ENCODE peak calls at places on chromosomes 13 and 19, in ten cellular contexts. S is body of pancreas, K is astrocyte of the cerebellum, M is lung, D is coronary artery, R is H1, L is breast epithelium, I is mammary epithelial cell, W is psoas muscle, U is IMR-90. A is an unnamed sample.

GRCh38 chr19:610801-611505 is 21.3 kb downstream of the HCN2 start:
- DNase-seq in S (no peak), K (peak), M (no peak), D (no peak), R (no peak), L (no peak), I (no peak), W (peak), U (peak), A (no peak)

GRCh38 chr19:30314056-30314804 is 58.0 kb upstream of the ZNF536 start:
- DNase-seq in S (no peak), K (no peak), M (no peak), D (peak), R (no peak), L (no peak), I (no peak), W (no peak), U (no peak), A (no peak)

GRCh38 chr13:95924389-95924994 is 128.7 kb downstream of the UGGT2 start:
- DNase-seq in S (no peak), K (peak), M (no peak), D (no peak), R (no peak), L (no peak), I (peak), W (no peak), U (peak), A (peak)

GRCh38 chr13:101946411-101946810 is 455.4 kb downstream of the FGF14 start:
- DNase-seq in S (no peak), K (no peak), M (no peak), D (no peak), R (no peak), L (no peak), I (no peak), W (no peak), U (no peak), A (no peak)

GRCh38 chr13:93151277-93151676 is 75.3 kb upstream of the GPC6 start:
- DNase-seq in S (no peak), K (peak), M (no peak), D (no peak), R (no peak), L (no peak), I (peak), W (no peak), U (peak), A (peak)

GRCh38 chr19:291561-292280 is 518 bp upstream of the PLPP2 start:
- DNase-seq in S (peak), K (no peak), M (no peak), D (no peak), R (no peak), L (no peak), I (no peak), W (peak), U (no peak), A (no peak)

GRCh38 chr19:54297759-54298305 is 15.1 kb downstream of the LILRA5 start:
- DNase-seq in S (no peak), K (no peak), M (no peak), D (no peak), R (no peak), L (no peak), I (no peak), W (no peak), U (no peak), A (no peak)

GRCh38 chr13:98228661-98229349 is 51.7 kb upstream of the RNF113B start:
- DNase-seq in S (no peak), K (no peak), M (no peak), D (no peak), R (no peak), L (no peak), I (no peak), W (no peak), U (peak), A (peak)

GRCh38 chr13:59126474-59126873 is 1037.3 kb downstream of the DIAPH3 start:
- DNase-seq in S (no peak), K (no peak), M (no peak), D (no peak), R (no peak), L (no peak), I (no peak), W (no peak), U (no peak), A (no peak)

GRCh38 chr19:55642153-55643002 is 1.1 kb upstream of the ZNF581 start:
- DNase-seq in S (no peak), K (no peak), M (no peak), D (no peak), R (no peak), L (no peak), I (no peak), W (no peak), U (no peak), A (no peak)

GRCh38 chr19:33535176-33535575 is 13.6 kb upstream of the PEPD start:
- DNase-seq in S (no peak), K (no peak), M (no peak), D (no peak), R (no peak), L (no peak), I (peak), W (no peak), U (peak), A (no peak)

GRCh38 chr13:99314640-99315176 is 7.5 kb upstream of the GPR183 start:
- DNase-seq in S (no peak), K (no peak), M (no peak), D (no peak), R (no peak), L (no peak), I (no peak), W (no peak), U (peak), A (no peak)

GRCh38 chr13:50678464-50679162 is 164.9 kb downstream of the DLEU7 start:
- DNase-seq in S (no peak), K (peak), M (no peak), D (no peak), R (no peak), L (no peak), I (peak), W (no peak), U (peak), A (peak)

GRCh38 chr13:81713201-81713600 is 1372.3 kb upstream of the SPRY2 start:
- DNase-seq in S (no peak), K (no peak), M (no peak), D (no peak), R (no peak), L (no peak), I (no peak), W (no peak), U (no peak), A (no peak)

GRCh38 chr13:54124700-54125099 is 1096.1 kb downstream of the OLFM4 start:
- DNase-seq in S (no peak), K (no peak), M (no peak), D (no peak), R (no peak), L (no peak), I (no peak), W (no peak), U (no peak), A (no peak)
- H3K4me3 ChIP-seq in S (no peak), K (no peak), M (no peak), D (no peak), R (no peak), L (no peak), I (no peak), W (no peak), U (no peak), A (no peak)

GRCh38 chr13:33405371-33405770 is 119.8 kb upstream of the STARD13 start:
- DNase-seq in S (no peak), K (no peak), M (no peak), D (no peak), R (no peak), L (no peak), I (no peak), W (no peak), U (no peak), A (no peak)
- TF ChIP-seq CTCF in S (no peak), K (no peak), M (no peak), D (no peak), R (no peak), L (no peak), I (no peak), W (no peak), U (no peak), A (no peak)

DNA sequence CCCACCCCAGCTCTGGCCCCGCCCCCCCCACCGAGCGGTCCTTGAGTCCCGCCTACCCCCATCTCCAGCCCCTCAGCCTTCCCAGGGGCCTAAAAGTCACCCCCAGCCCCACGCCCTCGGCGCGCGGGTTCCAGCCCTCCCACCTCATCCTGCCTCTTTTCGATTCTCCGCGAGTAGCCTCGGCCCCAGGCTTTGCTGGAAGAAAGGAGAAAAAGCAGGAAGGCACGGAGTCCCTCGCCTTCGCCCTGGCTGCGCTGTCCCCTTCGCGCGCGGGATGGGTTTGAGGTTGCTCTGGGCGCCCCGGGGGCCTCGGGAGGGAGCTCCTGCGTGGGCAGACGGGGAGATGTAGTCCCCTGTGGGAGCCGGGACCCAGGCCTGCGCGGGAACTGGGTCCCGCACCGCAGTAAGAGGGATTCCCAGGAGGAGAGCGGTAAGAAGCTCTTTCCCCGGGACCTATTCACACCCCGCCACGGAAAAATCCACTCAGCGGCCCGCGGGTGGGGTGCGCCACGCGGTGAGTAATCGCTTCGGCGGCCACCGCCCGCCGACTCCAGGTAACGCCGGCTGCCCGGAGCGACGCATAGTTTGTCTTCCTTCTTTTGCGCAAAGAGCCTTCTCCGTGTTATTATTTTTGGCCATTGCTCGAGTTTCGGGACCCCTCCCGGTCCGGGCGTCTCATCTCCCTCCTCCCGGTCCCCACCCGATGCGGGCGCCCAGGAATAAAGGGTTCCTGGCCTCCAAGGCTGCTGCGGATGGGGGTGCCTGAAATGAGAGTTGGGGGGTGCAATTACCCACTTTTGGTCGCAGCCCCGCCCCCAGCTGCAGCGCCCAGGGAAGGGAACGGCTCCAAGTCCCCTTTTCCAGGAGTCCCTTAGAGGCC is 863 bp upstream of the CRLF1 start:
- DNase-seq in S (no peak), K (no peak), M (no peak), D (no peak), R (no peak), L (no peak), I (no peak), W (peak), U (no peak), A (no peak)
- H3K4me3 ChIP-seq in S (no peak), K (no peak), M (no peak), D (peak), R (peak), L (peak), I (peak), W (peak), U (peak), A (no peak)

DNA sequence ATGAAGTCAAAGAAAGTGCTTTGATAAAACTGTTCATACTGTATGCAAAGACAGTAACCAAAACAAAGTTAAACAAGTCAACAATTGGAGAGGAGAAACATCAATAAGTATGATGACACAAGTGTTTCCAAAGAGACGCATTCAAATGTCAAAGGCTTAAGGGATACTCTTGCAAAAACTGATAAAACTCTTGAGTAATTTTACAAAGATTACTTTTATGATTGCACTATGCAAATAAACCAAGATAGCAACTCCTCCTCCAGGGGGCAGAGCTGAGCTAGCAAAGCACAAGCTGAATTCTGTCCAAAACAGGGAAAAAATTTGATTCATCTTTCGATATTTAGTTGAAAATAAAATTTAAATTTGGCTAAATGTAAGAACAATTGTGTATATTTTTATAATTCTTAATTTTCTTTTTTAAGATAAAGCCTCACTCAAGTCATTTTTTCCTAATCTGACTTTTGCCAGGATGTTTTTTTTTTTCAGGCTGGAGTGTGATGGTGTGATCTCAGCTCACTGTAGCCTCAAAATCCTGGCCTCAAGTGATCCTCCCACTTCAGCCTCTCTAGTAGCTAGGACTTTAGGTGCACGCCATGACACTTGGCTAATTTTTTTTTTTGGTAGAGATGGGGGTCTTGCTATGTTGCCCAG is 84.0 kb downstream of the MZT1 start:
- DNase-seq in S (peak), K (peak), M (peak), D (no peak), R (no peak), L (no peak), I (peak), W (no peak), U (peak), A (no peak)
- TF ChIP-seq CTCF in S (peak), K (peak), M (peak), D (no peak), R (no peak), L (peak), I (peak), W (peak), U (peak), A (peak)

GRCh38 chr19:12075538-12076139 is 11.1 kb downstream of the ZNF844 start:
- DNase-seq in S (no peak), K (no peak), M (no peak), D (no peak), R (no peak), L (no peak), I (no peak), W (no peak), U (no peak), A (no peak)
- H3K4me3 ChIP-seq in S (no peak), K (no peak), M (no peak), D (peak), R (no peak), L (no peak), I (no peak), W (peak), U (no peak), A (no peak)

GRCh38 chr13:43911283-43911682 is 31.6 kb downstream of the LACC1 start:
- DNase-seq in S (no peak), K (no peak), M (no peak), D (no peak), R (no peak), L (no peak), I (no peak), W (no peak), U (no peak), A (no peak)

GRCh38 chr13:43911871-43912270 is 32.2 kb downstream of the LACC1 start:
- DNase-seq in S (no peak), K (no peak), M (no peak), D (no peak), R (no peak), L (no peak), I (no peak), W (no peak), U (no peak), A (no peak)

GRCh38 chr13:43905435-43906031 is 25.8 kb downstream of the LACC1 start:
- DNase-seq in S (peak), K (peak), M (no peak), D (no peak), R (no peak), L (no peak), I (peak), W (no peak), U (peak), A (no peak)

GRCh38 chr13:43908156-43909126 is 28.7 kb downstream of the LACC1 start:
- DNase-seq in S (peak), K (peak), M (no peak), D (no peak), R (no peak), L (no peak), I (peak), W (no peak), U (peak), A (no peak)
- TF ChIP-seq CTCF in S (peak), K (peak), M (peak), D (peak), R (no peak), L (peak), I (peak), W (peak), U (peak), A (peak)

GRCh38 chr19:36605101-36605838 is at the start of gene ZNF382:
- DNase-seq in S (peak), K (peak), M (peak), D (no peak), R (no peak), L (peak), I (peak), W (peak), U (peak), A (peak)
- H3K4me3 ChIP-seq in S (peak), K (peak), M (peak), D (peak), R (peak), L (peak), I (peak), W (peak), U (peak), A (peak)

DNA sequence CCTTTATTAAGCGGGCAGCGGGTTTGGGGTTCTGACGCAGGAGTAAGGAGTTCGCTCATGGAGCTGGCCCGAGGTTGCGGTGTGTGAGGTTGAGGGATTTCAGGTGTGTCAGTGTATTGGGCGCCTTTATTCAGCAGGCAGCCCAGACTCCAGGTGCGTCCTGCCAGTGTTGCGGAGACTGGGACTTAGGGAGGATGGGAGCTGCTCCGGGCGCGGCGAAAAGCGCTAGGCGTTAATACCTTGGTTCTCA is 785 bp downstream of the RPL36 start:
- DNase-seq in S (no peak), K (no peak), M (no peak), D (no peak), R (no peak), L (no peak), I (no peak), W (no peak), U (no peak), A (no peak)
- TF ChIP-seq CTCF in S (no peak), K (no peak), M (no peak), D (no peak), R (no peak), L (no peak), I (no peak), W (no peak), U (no peak), A (no peak)

GRCh38 chr19:6710273-6711077 is 10.0 kb downstream of the C3 start:
- DNase-seq in S (no peak), K (no peak), M (no peak), D (no peak), R (no peak), L (no peak), I (no peak), W (peak), U (no peak), A (no peak)
- H3K4me3 ChIP-seq in S (no peak), K (no peak), M (no peak), D (no peak), R (peak), L (no peak), I (no peak), W (no peak), U (no peak), A (no peak)

A was measured in BJ.